ENCODE peak calls at places on chromosomes 3 and 15, in six cellular contexts. R is vagina, N is T-helper 2 cell, G is NCI-H1417, F is foreskin fibroblast, O is glomerular endothelial cell. S is an unnamed sample.

GRCh38 chr3:38555149-38555840 is 59.2 kb downstream of the EXOG start:
- DNase-seq in G (no peak), N (no peak), F (no peak), O (no peak), R (no peak), S (no peak)

GRCh38 chr15:59338414-59338813 is 34.3 kb downstream of the MYO1E start:
- DNase-seq in R (no peak), G (no peak), F (no peak), O (no peak), N (no peak), S (no peak)

GRCh38 chr3:11143476-11143875 is 10.8 kb upstream of the HRH1 start:
- DNase-seq in N (no peak), O (no peak), R (no peak), G (no peak), F (peak; percentile 29), S (peak; percentile 79)

GRCh38 chr3:158160958-158161357 is 51.1 kb downstream of the RSRC1 start:
- DNase-seq in O (no peak), G (no peak), R (no peak), N (no peak), F (peak; percentile 89), S (peak; percentile 86)

GRCh38 chr3:106117490-106117858 is 248.7 kb upstream of the CBLB start:
- DNase-seq in O (no peak), G (no peak), F (no peak), R (no peak), N (no peak), S (no peak)

GRCh38 chr3:160801386-160802118 is 45.5 kb downstream of the PPM1L start:
- DNase-seq in F (no peak), N (peak; percentile 2), G (no peak), O (no peak), R (no peak), S (no peak)

GRCh38 chr3:10017636-10018292 is 8.5 kb upstream of the FANCD2 start:
- DNase-seq in G (no peak), F (peak; percentile 87), N (no peak), O (no peak), R (no peak), S (peak; percentile 86)

GRCh38 chr3:16494906-16495580 is 18.5 kb downstream of the RFTN1 start:
- DNase-seq in R (no peak), N (no peak), G (no peak), F (no peak), O (no peak), S (no peak)

GRCh38 chr3:4323246-4324027 is 20.3 kb downstream of the SETMAR start:
- DNase-seq in N (no peak), O (no peak), R (no peak), F (no peak), G (no peak), S (no peak)

GRCh38 chr3:13021141-13021933 is 51.9 kb downstream of the IQSEC1 start:
- DNase-seq in G (no peak), N (no peak), R (no peak), O (no peak), F (no peak), S (no peak)

S was measured in EL.